ENCODE peak calls at places on chromosomes 3 and 15, in ten cellular contexts. One of them, this sample, is unnamed.
A peak's percentile ranks its signal among the peaks of the same experiment; 100 is the strongest.

GRCh38 chr3:193771736-193772135 is 178.7 kb downstream of the OPA1 start:
- DNase-seq in GM13977: no peak
- DNase-seq in AG09309: no peak
- DNase-seq in Calu3: no peak
- DNase-seq in Peyer's patch: no peak
- DNase-seq in astrocyte of the spinal cord: no peak
- DNase-seq in heart left ventricle: no peak
- DNase-seq in endodermal cell: peak; percentile 18
- DNase-seq in AG04450: no peak
- DNase-seq in cardiac fibroblast: no peak
- DNase-seq in this sample: no peak

GRCh38 chr3:78004578-78004977 is 964.7 kb downstream of the ROBO2 start:
- DNase-seq in GM13977: no peak
- DNase-seq in AG09309: no peak
- DNase-seq in Calu3: no peak
- DNase-seq in Peyer's patch: no peak
- DNase-seq in astrocyte of the spinal cord: no peak
- DNase-seq in heart left ventricle: no peak
- DNase-seq in endodermal cell: no peak
- DNase-seq in AG04450: no peak
- DNase-seq in cardiac fibroblast: no peak
- DNase-seq in this sample: peak; percentile 70

GRCh38 chr3:157058392-157059071 is 101.4 kb downstream of the CCNL1 start:
- DNase-seq in GM13977: no peak
- DNase-seq in AG09309: no peak
- DNase-seq in Calu3: no peak
- DNase-seq in Peyer's patch: no peak
- DNase-seq in astrocyte of the spinal cord: no peak
- DNase-seq in heart left ventricle: no peak
- DNase-seq in endodermal cell: no peak
- DNase-seq in AG04450: no peak
- DNase-seq in cardiac fibroblast: no peak
- DNase-seq in this sample: no peak

GRCh38 chr3:139686206-139686605 is 8.4 kb upstream of the NMNAT3 start:
- DNase-seq in GM13977: no peak
- DNase-seq in AG09309: no peak
- DNase-seq in Calu3: no peak
- DNase-seq in Peyer's patch: no peak
- DNase-seq in astrocyte of the spinal cord: no peak
- DNase-seq in heart left ventricle: no peak
- DNase-seq in endodermal cell: no peak
- DNase-seq in AG04450: no peak
- DNase-seq in cardiac fibroblast: no peak
- DNase-seq in this sample: no peak

GRCh38 chr3:168863561-168863960 is 767.8 kb upstream of the GOLIM4 start:
- DNase-seq in GM13977: no peak
- DNase-seq in AG09309: no peak
- DNase-seq in Calu3: no peak
- DNase-seq in Peyer's patch: no peak
- DNase-seq in astrocyte of the spinal cord: no peak
- DNase-seq in heart left ventricle: no peak
- DNase-seq in endodermal cell: no peak
- DNase-seq in AG04450: no peak
- DNase-seq in cardiac fibroblast: no peak
- DNase-seq in this sample: peak; percentile 93

GRCh38 chr15:71048913-71049675 is 66.2 kb upstream of the THSD4 start:
- DNase-seq in GM13977: no peak
- DNase-seq in AG09309: peak; percentile 77
- DNase-seq in Calu3: no peak
- DNase-seq in Peyer's patch: no peak
- DNase-seq in astrocyte of the spinal cord: peak; percentile 87
- DNase-seq in heart left ventricle: no peak
- DNase-seq in endodermal cell: no peak
- DNase-seq in AG04450: peak; percentile 92
- DNase-seq in cardiac fibroblast: peak; percentile 96
- DNase-seq in this sample: peak; percentile 70

GRCh38 chr3:182682263-182683229 is 110.8 kb upstream of the ATP11B start:
- DNase-seq in GM13977: peak; percentile 88
- DNase-seq in AG09309: no peak
- DNase-seq in Calu3: peak; percentile 89
- DNase-seq in Peyer's patch: peak; percentile 74
- DNase-seq in astrocyte of the spinal cord: peak; percentile 52
- DNase-seq in heart left ventricle: peak; percentile 51
- DNase-seq in endodermal cell: peak; percentile 91
- DNase-seq in AG04450: no peak
- DNase-seq in cardiac fibroblast: peak; percentile 43
- DNase-seq in this sample: no peak

GRCh38 chr3:39133822-39134221 is 19.6 kb downstream of the CSRNP1 start:
- DNase-seq in GM13977: no peak
- DNase-seq in AG09309: no peak
- DNase-seq in Calu3: no peak
- DNase-seq in Peyer's patch: no peak
- DNase-seq in astrocyte of the spinal cord: no peak
- DNase-seq in heart left ventricle: no peak
- DNase-seq in endodermal cell: no peak
- DNase-seq in AG04450: no peak
- DNase-seq in cardiac fibroblast: no peak
- DNase-seq in this sample: no peak

GRCh38 chr3:194112120-194113106 is 23.5 kb upstream of the HES1 start:
- DNase-seq in GM13977: no peak
- DNase-seq in AG09309: no peak
- DNase-seq in Calu3: peak; percentile 89
- DNase-seq in Peyer's patch: peak; percentile 52
- DNase-seq in astrocyte of the spinal cord: no peak
- DNase-seq in heart left ventricle: no peak
- DNase-seq in endodermal cell: no peak
- DNase-seq in AG04450: no peak
- DNase-seq in cardiac fibroblast: no peak
- DNase-seq in this sample: peak; percentile 99

GRCh38 chr3:121916189-121916588 is 22.0 kb downstream of the SLC15A2 start:
- DNase-seq in GM13977: no peak
- DNase-seq in AG09309: no peak
- DNase-seq in Calu3: no peak
- DNase-seq in Peyer's patch: no peak
- DNase-seq in astrocyte of the spinal cord: no peak
- DNase-seq in heart left ventricle: no peak
- DNase-seq in endodermal cell: no peak
- DNase-seq in AG04450: no peak
- DNase-seq in cardiac fibroblast: no peak
- DNase-seq in this sample: no peak

GRCh38 chr3:146390967-146391366 is 78.4 kb downstream of the PLSCR2 start:
- DNase-seq in GM13977: no peak
- DNase-seq in AG09309: peak; percentile 66
- DNase-seq in Calu3: no peak
- DNase-seq in Peyer's patch: no peak
- DNase-seq in astrocyte of the spinal cord: peak; percentile 95
- DNase-seq in heart left ventricle: no peak
- DNase-seq in endodermal cell: no peak
- DNase-seq in AG04450: peak; percentile 88
- DNase-seq in cardiac fibroblast: peak; percentile 95
- DNase-seq in this sample: peak; percentile 60

GRCh38 chr15:78108300-78109084 is 16.1 kb downstream of the SH2D7 start:
- DNase-seq in GM13977: peak; percentile 81
- DNase-seq in AG09309: peak; percentile 44
- DNase-seq in Calu3: peak; percentile 92
- DNase-seq in Peyer's patch: peak; percentile 89
- DNase-seq in astrocyte of the spinal cord: peak; percentile 83
- DNase-seq in heart left ventricle: peak; percentile 90
- DNase-seq in endodermal cell: peak; percentile 93
- DNase-seq in AG04450: peak; percentile 71
- DNase-seq in cardiac fibroblast: peak; percentile 91
- DNase-seq in this sample: no peak
- TF ChIP-seq CTCF in GM13977: peak; percentile 98
- TF ChIP-seq CTCF in AG09309: peak; percentile 98
- TF ChIP-seq CTCF in Calu3: peak; percentile 98
- TF ChIP-seq CTCF in Peyer's patch: peak; percentile 97
- TF ChIP-seq CTCF in astrocyte of the spinal cord: peak; percentile 97
- TF ChIP-seq CTCF in heart left ventricle: peak; percentile 98
- TF ChIP-seq CTCF in endodermal cell: peak; percentile 95
- TF ChIP-seq CTCF in AG04450: peak; percentile 97
- TF ChIP-seq CTCF in cardiac fibroblast: peak; percentile 96
- TF ChIP-seq CTCF in this sample: peak; percentile 96

GRCh38 chr3:45227946-45228345 is 1.9 kb upstream of the TMEM158 start:
- DNase-seq in GM13977: no peak
- DNase-seq in AG09309: no peak
- DNase-seq in Calu3: no peak
- DNase-seq in Peyer's patch: no peak
- DNase-seq in astrocyte of the spinal cord: no peak
- DNase-seq in heart left ventricle: no peak
- DNase-seq in endodermal cell: peak; percentile 66
- DNase-seq in AG04450: no peak
- DNase-seq in cardiac fibroblast: no peak
- DNase-seq in this sample: no peak
- TF ChIP-seq CTCF in GM13977: no peak
- TF ChIP-seq CTCF in AG09309: no peak
- TF ChIP-seq CTCF in Calu3: no peak
- TF ChIP-seq CTCF in Peyer's patch: no peak
- TF ChIP-seq CTCF in astrocyte of the spinal cord: no peak
- TF ChIP-seq CTCF in heart left ventricle: no peak
- TF ChIP-seq CTCF in endodermal cell: peak; percentile 49
- TF ChIP-seq CTCF in AG04450: no peak
- TF ChIP-seq CTCF in cardiac fibroblast: no peak
- TF ChIP-seq CTCF in this sample: no peak

GRCh38 chr3:37256447-37256846 is 82.1 kb upstream of the LRRFIP2 start:
- DNase-seq in GM13977: no peak
- DNase-seq in AG09309: no peak
- DNase-seq in Calu3: no peak
- DNase-seq in Peyer's patch: no peak
- DNase-seq in astrocyte of the spinal cord: no peak
- DNase-seq in heart left ventricle: no peak
- DNase-seq in endodermal cell: no peak
- DNase-seq in AG04450: no peak
- DNase-seq in cardiac fibroblast: no peak
- DNase-seq in this sample: no peak
- TF ChIP-seq CTCF in GM13977: peak; percentile 9
- TF ChIP-seq CTCF in AG09309: peak; percentile 10
- TF ChIP-seq CTCF in Calu3: no peak
- TF ChIP-seq CTCF in Peyer's patch: peak; percentile 16
- TF ChIP-seq CTCF in astrocyte of the spinal cord: peak; percentile 26
- TF ChIP-seq CTCF in heart left ventricle: no peak
- TF ChIP-seq CTCF in endodermal cell: peak; percentile 64
- TF ChIP-seq CTCF in AG04450: peak; percentile 23
- TF ChIP-seq CTCF in cardiac fibroblast: peak; percentile 25
- TF ChIP-seq CTCF in this sample: peak; percentile 54

DNA sequence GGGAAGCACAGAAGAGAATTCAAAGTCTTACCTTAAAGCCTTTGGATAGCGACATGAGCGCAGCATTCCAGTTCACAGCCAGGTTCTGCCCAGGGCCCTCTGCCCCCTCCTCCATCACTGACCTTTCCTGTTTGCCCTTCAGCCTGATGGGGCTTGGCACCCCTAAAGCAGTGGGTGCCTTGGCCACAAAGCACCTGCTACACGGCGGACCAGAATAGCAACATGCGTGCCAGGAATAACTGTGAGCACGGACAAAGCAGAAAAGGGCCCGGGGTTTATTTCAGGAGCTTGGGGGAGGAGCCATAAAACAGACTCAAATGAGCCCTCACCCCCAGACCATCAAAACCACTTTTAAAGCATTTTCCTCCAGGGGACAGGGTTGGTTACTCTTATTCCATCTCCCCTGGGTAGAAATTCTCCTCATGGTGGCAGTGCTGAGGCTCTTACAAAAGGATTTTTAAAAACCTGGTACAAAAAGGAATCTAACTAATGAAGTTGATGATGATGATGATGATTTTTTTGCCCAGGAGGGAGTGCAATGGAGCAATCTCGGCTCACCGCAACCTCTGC is 135.4 kb downstream of the KLF13 start:
- DNase-seq in GM13977: no peak
- DNase-seq in AG09309: no peak
- DNase-seq in Calu3: no peak
- DNase-seq in Peyer's patch: no peak
- DNase-seq in astrocyte of the spinal cord: no peak
- DNase-seq in heart left ventricle: no peak
- DNase-seq in endodermal cell: peak; percentile 44
- DNase-seq in AG04450: no peak
- DNase-seq in cardiac fibroblast: no peak
- DNase-seq in this sample: no peak
- TF ChIP-seq CTCF in GM13977: peak; percentile 43
- TF ChIP-seq CTCF in AG09309: peak; percentile 32
- TF ChIP-seq CTCF in Calu3: no peak
- TF ChIP-seq CTCF in Peyer's patch: no peak
- TF ChIP-seq CTCF in astrocyte of the spinal cord: peak; percentile 49
- TF ChIP-seq CTCF in heart left ventricle: peak; percentile 8
- TF ChIP-seq CTCF in endodermal cell: peak; percentile 56
- TF ChIP-seq CTCF in AG04450: peak; percentile 44
- TF ChIP-seq CTCF in cardiac fibroblast: peak; percentile 26
- TF ChIP-seq CTCF in this sample: peak; percentile 40

GRCh38 chr15:68783226-68784054 is 37.3 kb downstream of the ANP32A start:
- DNase-seq in GM13977: peak; percentile 66
- DNase-seq in AG09309: no peak
- DNase-seq in Calu3: peak; percentile 73
- DNase-seq in Peyer's patch: peak; percentile 75
- DNase-seq in astrocyte of the spinal cord: no peak
- DNase-seq in heart left ventricle: no peak
- DNase-seq in endodermal cell: peak; percentile 90
- DNase-seq in AG04450: no peak
- DNase-seq in cardiac fibroblast: peak; percentile 22
- DNase-seq in this sample: no peak
- TF ChIP-seq CTCF in GM13977: peak; percentile 84
- TF ChIP-seq CTCF in AG09309: peak; percentile 62
- TF ChIP-seq CTCF in Calu3: peak; percentile 81
- TF ChIP-seq CTCF in Peyer's patch: peak; percentile 64
- TF ChIP-seq CTCF in astrocyte of the spinal cord: peak; percentile 69
- TF ChIP-seq CTCF in heart left ventricle: peak; percentile 65
- TF ChIP-seq CTCF in endodermal cell: peak; percentile 89
- TF ChIP-seq CTCF in AG04450: peak; percentile 56
- TF ChIP-seq CTCF in cardiac fibroblast: peak; percentile 63
- TF ChIP-seq CTCF in this sample: peak; percentile 78

DNA sequence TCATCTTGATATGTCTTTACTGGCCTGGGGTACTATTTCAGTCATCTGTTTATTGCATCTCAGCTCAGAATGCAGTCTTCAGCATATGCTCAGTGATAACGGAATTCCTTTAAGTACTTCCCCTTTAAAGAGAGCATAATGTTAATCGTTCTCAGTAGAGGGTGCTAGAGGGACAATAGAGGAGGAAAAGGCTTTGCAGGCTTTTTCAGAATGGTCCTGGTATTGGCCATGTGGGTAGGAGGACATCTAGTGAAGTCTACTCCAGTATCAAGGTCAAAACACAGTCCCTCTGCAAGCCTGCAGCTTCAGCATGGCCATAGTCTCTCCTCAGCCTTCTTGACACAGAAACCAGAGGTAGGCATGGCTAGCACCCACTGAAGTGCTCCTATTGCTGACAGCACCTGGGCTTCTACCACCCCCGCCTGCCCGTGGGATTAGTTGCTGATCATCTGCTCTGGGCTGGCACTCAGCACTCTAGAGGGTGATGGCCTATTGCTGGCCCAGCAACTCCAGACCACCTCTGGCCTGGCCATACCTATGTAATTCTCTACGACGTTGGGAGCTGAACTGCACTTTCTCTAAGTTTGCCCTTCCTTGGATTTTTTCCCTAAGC is 65.4 kb downstream of the KCNH8 start:
- DNase-seq in GM13977: no peak
- DNase-seq in AG09309: no peak
- DNase-seq in Calu3: no peak
- DNase-seq in Peyer's patch: no peak
- DNase-seq in astrocyte of the spinal cord: no peak
- DNase-seq in heart left ventricle: no peak
- DNase-seq in endodermal cell: peak; percentile 56
- DNase-seq in AG04450: no peak
- DNase-seq in cardiac fibroblast: no peak
- DNase-seq in this sample: no peak
- TF ChIP-seq CTCF in GM13977: peak; percentile 27
- TF ChIP-seq CTCF in AG09309: no peak
- TF ChIP-seq CTCF in Calu3: no peak
- TF ChIP-seq CTCF in Peyer's patch: no peak
- TF ChIP-seq CTCF in astrocyte of the spinal cord: no peak
- TF ChIP-seq CTCF in heart left ventricle: no peak
- TF ChIP-seq CTCF in endodermal cell: peak; percentile 65
- TF ChIP-seq CTCF in AG04450: no peak
- TF ChIP-seq CTCF in cardiac fibroblast: no peak
- TF ChIP-seq CTCF in this sample: peak; percentile 5

GRCh38 chr3:120634539-120634938 is 38.4 kb downstream of the NDUFB4 start:
- DNase-seq in GM13977: no peak
- DNase-seq in AG09309: no peak
- DNase-seq in Calu3: no peak
- DNase-seq in Peyer's patch: no peak
- DNase-seq in astrocyte of the spinal cord: no peak
- DNase-seq in heart left ventricle: no peak
- DNase-seq in endodermal cell: no peak
- DNase-seq in AG04450: no peak
- DNase-seq in cardiac fibroblast: no peak
- DNase-seq in this sample: no peak
- TF ChIP-seq CTCF in GM13977: no peak
- TF ChIP-seq CTCF in AG09309: no peak
- TF ChIP-seq CTCF in Calu3: no peak
- TF ChIP-seq CTCF in Peyer's patch: no peak
- TF ChIP-seq CTCF in astrocyte of the spinal cord: no peak
- TF ChIP-seq CTCF in heart left ventricle: no peak
- TF ChIP-seq CTCF in endodermal cell: no peak
- TF ChIP-seq CTCF in AG04450: no peak
- TF ChIP-seq CTCF in cardiac fibroblast: no peak
- TF ChIP-seq CTCF in this sample: no peak

This sample was measured in epithelial cell of proximal tubule.